ENCODE peak calls at places on chromosomes 11 and 22, in six cellular contexts. T is breast epithelium, S is heart right ventricle, P is pancreas, O is mucosa of descending colon, N is fibroblast of lung. V is an unnamed sample.

GRCh38 chr11:18005376-18006129 is 7.3 kb downstream of the SERGEF start:
- DNase-seq in T (no peak), O (no peak), S (no peak), N (no peak), P (no peak), V (no peak)

GRCh38 chr11:75031224-75031753 is 42.6 kb downstream of the NEU3 start:
- DNase-seq in S (no peak), N (peak; percentile 89), T (no peak), P (no peak), O (peak; percentile 14), V (no peak)

GRCh38 chr11:134537941-134538340 is 125.9 kb upstream of the B3GAT1 start:
- DNase-seq in P (no peak), S (no peak), N (no peak), T (no peak), O (no peak), V (no peak)

GRCh38 chr11:60334005-60334620 is 7.1 kb downstream of the MS4A6E start:
- DNase-seq in O (peak; percentile 90), N (peak; percentile 3), S (peak; percentile 43), P (peak; percentile 26), T (no peak), V (peak; percentile 46)

GRCh38 chr11:69125861-69126260 is 29.9 kb upstream of the SMIM38 start:
- DNase-seq in N (no peak), T (no peak), P (no peak), S (no peak), O (no peak), V (no peak)

GRCh38 chr11:119181677-119182412 is 3.4 kb upstream of the NHERF4 start:
- DNase-seq in N (no peak), S (no peak), T (no peak), O (no peak), P (no peak), V (no peak)

GRCh38 chr11:13357232-13357631 is 79.6 kb downstream of the BMAL1 start:
- DNase-seq in O (no peak), T (no peak), N (no peak), S (no peak), P (no peak), V (no peak)

GRCh38 chr11:86620796-86621575 is 51.4 kb downstream of the ME3 start:
- DNase-seq in O (no peak), N (peak; percentile 87), T (peak; percentile 33), P (no peak), S (no peak), V (no peak)

GRCh38 chr11:44775366-44776356 is 48.9 kb downstream of the TSPAN18 start:
- DNase-seq in S (peak; percentile 63), N (peak; percentile 26), O (peak; percentile 81), P (peak; percentile 41), T (no peak), V (peak; percentile 64)

GRCh38 chr22:49340406-49340805 is 487.3 kb downstream of the BRD1 start:
- DNase-seq in N (no peak), S (no peak), O (no peak), T (no peak), P (no peak), V (no peak)

GRCh38 chr11:94513091-94513490 is 830 bp downstream of the C11orf97 start:
- DNase-seq in P (no peak), T (no peak), O (peak; percentile 83), S (no peak), N (peak; percentile 18), V (no peak)

GRCh38 chr11:61967177-61967923 is at the start of gene FTH1:
- DNase-seq in P (peak; percentile 88), T (peak; percentile 87), N (peak; percentile 83), O (peak; percentile 95), S (peak; percentile 92), V (peak; percentile 93)

GRCh38 chr11:67290801-67291200 is 1.7 kb downstream of the ANKRD13D start:
- DNase-seq in O (peak; percentile 42), T (no peak), P (no peak), N (peak; percentile 72), S (no peak), V (peak; percentile 91)

GRCh38 chr22:43946391-43946680 is 8.9 kb upstream of the SAMM50 start:
- DNase-seq in T (no peak), P (no peak), N (no peak), S (no peak), O (no peak), V (no peak)

GRCh38 chr11:64868904-64869570 is 9.4 kb downstream of the EHD1 start:
- DNase-seq in T (no peak), P (no peak), N (peak; percentile 96), S (peak; percentile 61), O (no peak), V (peak; percentile 70)
- H3K4me1 ChIP-seq in T (peaks cover 33% of the 10 kb centered on the region), P (peaks cover 10% of the 10 kb centered on the region), N (peaks cover 64% of the 10 kb centered on the region), S (peaks cover 91% of the 10 kb centered on the region), O (peaks cover 49% of the 10 kb centered on the region), V (peaks cover 38% of the 10 kb centered on the region)

GRCh38 chr11:5809122-5809519 is 397 bp downstream of the OR52N2 start:
- DNase-seq in S (no peak), T (no peak), N (no peak), P (no peak), O (peak; percentile 3), V (no peak)
- H3K4me3 ChIP-seq in S (peak overlapping the region; percentile 56), T (peak overlapping the region; percentile 56), N (peak overlapping the region; percentile 58), P (peak overlapping the region; percentile 63), O (no peak overlapping the region), V (peak overlapping the region; percentile 57)

GRCh38 chr22:17797721-17798559 is 23.7 kb upstream of the BID start:
- DNase-seq in T (no peak), N (no peak), O (no peak), P (no peak), S (no peak), V (no peak)
- H3K4me1 ChIP-seq in T (no peaks in the 10 kb centered on the region), N (no peaks in the 10 kb centered on the region), O (no peaks in the 10 kb centered on the region), P (no peaks in the 10 kb centered on the region), S (no peaks in the 10 kb centered on the region), V (no peaks in the 10 kb centered on the region)

DNA sequence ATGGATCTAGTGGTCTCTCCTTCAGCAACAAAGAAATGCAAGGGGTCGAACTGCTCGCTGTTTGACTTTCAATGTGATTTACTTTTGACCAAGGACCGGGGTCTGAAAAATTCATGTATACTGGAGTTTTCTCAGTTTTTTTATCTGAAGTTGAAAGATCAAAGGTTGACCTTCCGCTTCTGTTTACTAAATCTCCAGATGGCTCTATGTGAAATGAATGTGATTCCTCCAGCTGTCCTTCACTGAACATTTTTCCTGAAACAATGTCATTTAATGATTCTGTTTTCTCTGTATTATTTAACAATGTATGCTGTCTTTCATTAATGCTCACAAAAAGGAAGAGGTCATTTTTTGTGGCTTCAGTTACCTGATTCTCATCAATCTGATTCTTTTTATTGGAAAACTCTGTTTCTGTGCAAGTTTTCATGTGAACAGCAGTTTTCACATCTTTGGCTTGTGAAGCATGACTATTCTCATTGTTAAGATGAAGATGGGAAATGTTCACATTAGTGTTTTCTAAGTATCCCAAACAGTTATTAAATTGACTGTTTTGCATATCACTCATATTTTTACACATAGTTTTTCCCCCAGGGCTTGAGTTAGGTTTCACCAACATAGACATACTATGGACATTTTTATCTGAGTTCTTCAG is 30.0 kb downstream of the EIF3M start:
- DNase-seq in N (no peak), S (no peak), O (no peak), T (no peak), P (no peak), V (no peak)
- H3K4me3 ChIP-seq in N (no peak overlapping the region), S (no peak overlapping the region), O (no peak overlapping the region), T (no peak overlapping the region), P (no peak overlapping the region), V (no peak overlapping the region)

GRCh38 chr22:46008836-46009596 is 32.1 kb upstream of the WNT7B start:
- DNase-seq in N (no peak), S (no peak), O (no peak), T (no peak), P (no peak), V (peak; percentile 43)
- H3K4me1 ChIP-seq in N (peaks cover 25% of the 10 kb centered on the region), S (peaks cover 56% of the 10 kb centered on the region), O (peaks cover 22% of the 10 kb centered on the region), T (peaks cover 22% of the 10 kb centered on the region), P (peaks cover 5% of the 10 kb centered on the region), V (peaks cover 9% of the 10 kb centered on the region)

DNA sequence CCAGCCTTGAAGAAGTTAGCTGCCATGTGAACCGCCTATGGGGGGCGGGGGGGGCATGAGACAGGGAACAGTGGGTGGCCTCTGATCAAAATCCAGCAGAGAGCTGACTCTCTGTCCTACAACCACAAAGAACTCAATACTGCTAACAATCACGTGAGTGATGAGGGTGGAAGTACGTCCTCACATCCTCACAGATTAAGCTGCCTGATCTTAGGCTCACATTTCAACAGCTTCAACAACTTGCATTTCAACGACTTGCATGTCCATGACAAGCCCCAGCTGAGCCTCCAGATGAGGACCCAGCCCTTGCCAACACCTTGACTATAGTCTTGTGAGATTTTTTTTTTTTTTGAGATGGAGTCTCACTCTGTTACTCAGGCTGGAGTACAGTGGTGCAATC is 51.6 kb downstream of the CLMP start:
- DNase-seq in T (no peak), P (no peak), S (no peak), N (no peak), O (no peak), V (no peak)
- H3K4me3 ChIP-seq in T (no peak overlapping the region), P (no peak overlapping the region), S (no peak overlapping the region), N (no peak overlapping the region), O (no peak overlapping the region), V (no peak overlapping the region)

GRCh38 chr11:83306385-83307080 is 20.4 kb upstream of the CCDC90B start:
- DNase-seq in T (no peak), S (no peak), P (no peak), O (no peak), N (no peak), V (no peak)
- H3K4me1 ChIP-seq in T (no peaks in the 10 kb centered on the region), S (no peaks in the 10 kb centered on the region), P (no peaks in the 10 kb centered on the region), O (no peaks in the 10 kb centered on the region), N (no peaks in the 10 kb centered on the region), V (no peaks in the 10 kb centered on the region)

GRCh38 chr11:64866173-64866491 is 12.3 kb downstream of the EHD1 start:
- DNase-seq in P (no peak), T (no peak), O (no peak), N (no peak), S (no peak), V (no peak)

GRCh38 chr11:64865286-64866172 is 12.9 kb downstream of the EHD1 start:
- DNase-seq in N (peak; percentile 85), P (no peak), S (no peak), T (no peak), O (no peak), V (no peak)

GRCh38 chr11:64864135-64864472 is 14.3 kb downstream of the EHD1 start:
- DNase-seq in P (peak; percentile 43), O (no peak), T (peak; percentile 80), N (no peak), S (no peak), V (no peak)

GRCh38 chr11:64863381-64864060 is 14.9 kb downstream of the EHD1 start:
- DNase-seq in O (no peak), N (no peak), P (no peak), T (no peak), S (no peak), V (peak; percentile 88)

DNA sequence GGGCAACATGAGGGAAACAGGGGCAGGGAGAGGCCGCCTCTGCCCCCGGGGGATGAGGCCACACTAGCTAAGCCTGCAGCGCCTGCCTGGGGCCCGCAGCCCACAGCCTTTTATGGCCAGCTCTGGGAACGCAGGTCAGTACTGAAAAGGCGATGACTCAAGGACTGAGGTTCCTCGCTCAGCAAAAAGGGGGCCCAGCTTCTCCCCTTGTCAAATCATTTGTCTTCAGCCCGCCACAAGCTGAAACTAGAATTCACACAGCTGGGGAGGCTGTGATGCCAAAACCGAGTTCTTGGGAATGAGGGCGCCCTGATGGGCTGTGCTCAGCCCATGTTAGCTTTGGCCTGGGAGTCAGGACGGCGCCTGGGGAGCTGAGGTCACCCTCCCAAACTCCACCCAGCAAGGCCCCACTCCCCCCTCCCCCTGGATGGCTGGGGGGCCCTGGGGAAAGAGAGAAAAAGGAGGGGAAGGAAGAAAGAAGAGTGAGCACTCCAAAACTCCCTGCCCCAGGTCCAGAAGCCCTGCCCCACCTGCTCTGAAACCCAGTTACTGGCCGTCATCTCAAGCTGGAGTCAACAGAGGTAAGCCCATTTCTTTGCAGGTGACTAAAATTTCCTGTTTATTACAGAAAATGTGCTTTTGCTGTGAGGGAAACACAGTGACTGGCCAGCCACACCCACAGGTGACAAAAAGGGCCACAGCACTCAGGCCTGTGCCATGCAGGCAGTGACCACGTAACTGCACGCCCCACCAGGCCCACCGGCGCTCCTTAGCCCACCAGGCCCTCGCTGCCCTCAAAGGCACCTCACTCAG is 13.7 kb downstream of the EHD1 start:
- DNase-seq in T (peak; percentile 57), O (peak; percentile 46), N (peak; percentile 98), P (peak; percentile 29), S (peak; percentile 79), V (peak; percentile 94)
- H3K4me3 ChIP-seq in T (peak overlapping the region; percentile 17), O (no peak overlapping the region), N (peak overlapping the region; percentile 8), P (no peak overlapping the region), S (peak overlapping the region; percentile 36), V (no peak overlapping the region)